ENCODE peak calls at places on chromosomes 2 and 18, in seven cellular contexts. O, R, Y, E, G, P and V are unnamed samples.
A peak's percentile ranks its signal among the peaks of the same experiment; 100 is the strongest.

GRCh38 chr2:60271718-60272117 is 281.7 kb downstream of the BCL11A start:
- DNase-seq in O (no peak), R (no peak), Y (no peak), E (no peak), G (no peak), P (no peak), V (no peak)

GRCh38 chr2:207311316-207312005 is 145.7 kb upstream of the KLF7 start:
- DNase-seq in O (peak; percentile 69), R (peak; percentile 28), Y (peak; percentile 87), E (peak; percentile 63), G (peak; percentile 89), P (no peak), V (no peak)

GRCh38 chr2:235511187-235511661 is 17.4 kb downstream of the AGAP1 start:
- DNase-seq in O (no peak), R (no peak), Y (peak; percentile 62), E (no peak), G (no peak), P (no peak), V (no peak)

GRCh38 chr18:56322403-56322802 is 316.0 kb downstream of the TXNL1 start:
- DNase-seq in O (no peak), R (no peak), Y (no peak), E (no peak), G (no peak), P (no peak), V (no peak)

GRCh38 chr2:94870392-94871225 is 621 bp upstream of the TEKT4 start:
- DNase-seq in O (no peak), R (no peak), Y (no peak), E (no peak), G (no peak), P (no peak), V (peak; percentile 57)

GRCh38 chr2:19073522-19073921 is 284.9 kb downstream of the OSR1 start:
- DNase-seq in O (no peak), R (no peak), Y (no peak), E (no peak), G (peak; percentile 82), P (no peak), V (peak; percentile 18)

GRCh38 chr2:109248590-109248989 is 119.6 kb downstream of the SH3RF3 start:
- DNase-seq in O (no peak), R (no peak), Y (no peak), E (no peak), G (no peak), P (no peak), V (no peak)

GRCh38 chr2:218745160-218745558 is 34.5 kb downstream of the TTLL4 start:
- DNase-seq in O (peak; percentile 48), R (no peak), Y (no peak), E (no peak), G (no peak), P (no peak), V (no peak)

GRCh38 chr2:26685312-26685711 is 7.2 kb upstream of the KCNK3 start:
- DNase-seq in O (no peak), R (no peak), Y (no peak), E (no peak), G (no peak), P (no peak), V (peak; percentile 28)